ENCODE peak calls at places on chromosomes 2 and 18, in nine cellular contexts. H is activated CD8-positive, alpha-beta memory T cell treated with anti-CD3 and anti-CD28 coated beads, Interleukin-2, amount 10 ng/mL, durations not matched to agents 7 days and 5 days; U is activated T-cell treated with anti-CD3 and anti-CD28 coated beads, Interleukin-2, amount 50 U/mL, for 1 hour; K is posterior cingulate gyrus; L is stimulated activated CD4-positive, alpha-beta T cell treated with anti-CD3 and anti-CD28 coated beads, Interleukin-4, amount 100 ng/mL, for 1 hour; T is NB4; C is neuronal stem cell; Z is activated CD4-positive, CD25-positive, alpha-beta regulatory T cell treated with anti-CD3 and anti-CD28 coated beads, Interleukin-2, amount 50 U/mL, for 72 hours; P is RCC 7860. S is an unnamed sample.

GRCh38 chr2:240223631-240224030 is 83.2 kb upstream of the OTOS start:
- DNase-seq in H (peak), U (no peak), K (peak), L (no peak), T (no peak), C (no peak), Z (no peak), P (no peak), S (no peak)

GRCh38 chr18:78976697-78977626 is 2.7 kb upstream of the SALL3 start:
- DNase-seq in H (peak), U (no peak), K (no peak), L (no peak), T (no peak), C (no peak), Z (no peak), P (no peak), S (no peak)

GRCh38 chr2:80238692-80239469 is 65.7 kb downstream of the LRRTM1 start:
- DNase-seq in H (no peak), U (no peak), K (no peak), L (peak), T (peak), C (peak), Z (no peak), P (no peak), S (peak)

GRCh38 chr2:102226171-102226570 is 39.3 kb downstream of the IL1RL2 start:
- DNase-seq in H (no peak), U (no peak), K (no peak), L (no peak), T (no peak), C (no peak), Z (no peak), P (no peak), S (no peak)

GRCh38 chr18:58005885-58006523 is 38.0 kb upstream of the NEDD4L start:
- DNase-seq in H (no peak), U (no peak), K (no peak), L (no peak), T (no peak), C (no peak), Z (no peak), P (peak), S (no peak)

GRCh38 chr2:8490166-8490565 is 191.7 kb upstream of the ID2 start:
- DNase-seq in H (no peak), U (no peak), K (no peak), L (no peak), T (no peak), C (no peak), Z (peak), P (no peak), S (no peak)

GRCh38 chr18:24006731-24007308 is 7.7 kb upstream of the TTC39C start:
- DNase-seq in H (no peak), U (no peak), K (no peak), L (no peak), T (no peak), C (no peak), Z (no peak), P (no peak), S (no peak)

GRCh38 chr2:230008708-230009066 is 60.0 kb downstream of the SLC16A14 start:
- DNase-seq in H (no peak), U (no peak), K (no peak), L (no peak), T (no peak), C (no peak), Z (no peak), P (no peak), S (no peak)

GRCh38 chr2:104854507-104855173 is 725 bp downstream of the POU3F3 start:
- DNase-seq in H (no peak), U (no peak), K (no peak), L (no peak), T (no peak), C (no peak), Z (no peak), P (no peak), S (no peak)

GRCh38 chr2:224038049-224038829 is 847 bp downstream of the SERPINE2 start:
- DNase-seq in H (peak), U (peak), K (no peak), L (peak), T (peak), C (peak), Z (peak), P (peak), S (peak)

GRCh38 chr2:161238559-161239415 is 69.4 kb upstream of the PSMD14 start:
- DNase-seq in H (peak), U (peak), K (peak), L (peak), T (peak), C (peak), Z (peak), P (no peak), S (peak)

GRCh38 chr2:189601043-189601442 is 20.5 kb upstream of the SLC40A1 start:
- DNase-seq in H (no peak), U (no peak), K (no peak), L (no peak), T (peak), C (no peak), Z (no peak), P (peak), S (no peak)

GRCh38 chr2:8573234-8573941 is 108.5 kb upstream of the ID2 start:
- DNase-seq in H (no peak), U (no peak), K (no peak), L (no peak), T (no peak), C (no peak), Z (no peak), P (no peak), S (no peak)

GRCh38 chr2:208136695-208137094 is 7.1 kb upstream of the CRYGC start:
- DNase-seq in H (no peak), U (no peak), K (no peak), L (no peak), T (no peak), C (no peak), Z (no peak), P (no peak), S (no peak)

GRCh38 chr2:207503234-207503633 is 26.5 kb upstream of the CREB1 start:
- DNase-seq in H (no peak), U (no peak), K (no peak), L (no peak), T (peak), C (no peak), Z (no peak), P (peak), S (no peak)

GRCh38 chr2:54435325-54435724 is 20.8 kb upstream of the SPTBN1 start:
- DNase-seq in H (no peak), U (no peak), K (no peak), L (no peak), T (no peak), C (no peak), Z (no peak), P (no peak), S (no peak)

GRCh38 chr2:9975805-9976447 is 24.4 kb downstream of the GRHL1 start:
- DNase-seq in H (no peak), U (no peak), K (no peak), L (no peak), T (peak), C (no peak), Z (no peak), P (peak), S (no peak)

GRCh38 chr2:234678721-234679120 is 181.8 kb upstream of the ARL4C start:
- DNase-seq in H (no peak), U (no peak), K (no peak), L (no peak), T (no peak), C (no peak), Z (no peak), P (peak), S (no peak)

GRCh38 chr2:109201465-109202420 is 72.7 kb downstream of the SH3RF3 start:
- DNase-seq in H (no peak), U (no peak), K (no peak), L (no peak), T (no peak), C (no peak), Z (peak), P (no peak), S (no peak)

GRCh38 chr2:20562540-20563225 is 88.2 kb downstream of the HS1BP3 start:
- DNase-seq in H (no peak), U (no peak), K (no peak), L (no peak), T (peak), C (no peak), Z (no peak), P (no peak), S (no peak)

GRCh38 chr2:59389240-59389639 is 1148.1 kb upstream of the FANCL start:
- DNase-seq in H (no peak), U (no peak), K (no peak), L (no peak), T (no peak), C (no peak), Z (no peak), P (peak), S (no peak)

GRCh38 chr18:79954791-79955190 is 3.3 kb upstream of the SLC66A2 start:
- DNase-seq in H (no peak), U (no peak), K (no peak), L (no peak), T (no peak), C (no peak), Z (peak), P (no peak), S (no peak)

GRCh38 chr2:3423492-3424170 is 44.1 kb downstream of the TRAPPC12 start:
- DNase-seq in H (peak), U (peak), K (no peak), L (peak), T (peak), C (peak), Z (peak), P (no peak), S (peak)

GRCh38 chr18:47420130-47420529 is 168.7 kb upstream of the SKOR2 start:
- DNase-seq in H (no peak), U (no peak), K (no peak), L (no peak), T (peak), C (no peak), Z (no peak), P (no peak), S (no peak)

GRCh38 chr18:12038082-12038660 is 55.5 kb upstream of the ANKRD62 start:
- DNase-seq in H (no peak), U (no peak), K (peak), L (peak), T (no peak), C (peak), Z (no peak), P (no peak), S (peak)